ENCODE peak calls at places on chromosomes 6 and 20, in seven cellular contexts. A, X, W, T, L, G and S are unnamed samples. For H3K4me1, the result is how much of the 10 kb centered on the place peaks cover.

GRCh38 chr6:54419885-54420284 is 111.6 kb downstream of the TINAG start:
- DNase-seq in A (no peak), X (no peak), W (no peak), T (no peak), L (peak), G (no peak), S (no peak)

GRCh38 chr6:29517245-29517644 is 29.5 kb upstream of the MAS1L start:
- DNase-seq in A (no peak), X (no peak), W (no peak), T (no peak), L (no peak), G (no peak), S (peak)

GRCh38 chr20:6519556-6519955 is 247.9 kb upstream of the BMP2 start:
- DNase-seq in A (no peak), X (no peak), W (no peak), T (no peak), L (peak), G (no peak), S (no peak)

GRCh38 chr20:59948828-59949720 is 8.9 kb downstream of the FAM217B start:
- DNase-seq in A (no peak), X (no peak), W (no peak), T (no peak), L (peak), G (peak), S (no peak)

GRCh38 chr6:46687619-46688097 is at the start of gene TDRD6:
- DNase-seq in A (no peak), X (no peak), W (peak), T (no peak), L (no peak), G (peak), S (no peak)

GRCh38 chr20:5928831-5929715 is 21.3 kb downstream of the TRMT6 start:
- DNase-seq in A (no peak), X (no peak), W (no peak), T (no peak), L (no peak), G (no peak), S (no peak)

GRCh38 chr6:78513856-78514255 is 353.5 kb upstream of the IRAK1BP1 start:
- DNase-seq in A (no peak), X (no peak), W (no peak), T (no peak), L (no peak), G (peak), S (no peak)

GRCh38 chr6:106547961-106548453 is 81.3 kb downstream of the RTN4IP1 start:
- DNase-seq in A (no peak), X (no peak), W (no peak), T (no peak), L (peak), G (no peak), S (no peak)

GRCh38 chr6:62367601-62368000 is 81.6 kb upstream of the KHDRBS2 start:
- DNase-seq in A (no peak), X (no peak), W (no peak), T (no peak), L (no peak), G (no peak), S (no peak)

GRCh38 chr6:148146717-148147116 is 195.9 kb upstream of the SASH1 start:
- DNase-seq in A (no peak), X (no peak), W (no peak), T (no peak), L (peak), G (no peak), S (no peak)

GRCh38 chr20:17990278-17990972 is 21.6 kb downstream of the MGME1 start:
- DNase-seq in A (no peak), X (no peak), W (no peak), T (no peak), L (peak), G (no peak), S (no peak)

GRCh38 chr6:84825461-84825860 is 61.1 kb upstream of the TBX18 start:
- DNase-seq in A (no peak), X (no peak), W (no peak), T (no peak), L (peak), G (no peak), S (no peak)

GRCh38 chr6:73290435-73290834 is 27.4 kb upstream of the KHDC1 start:
- DNase-seq in A (no peak), X (no peak), W (no peak), T (no peak), L (no peak), G (no peak), S (no peak)

GRCh38 chr20:63686492-63687321 is 9.7 kb upstream of the TNFRSF6B start:
- DNase-seq in A (peak), X (peak), W (peak), T (peak), L (peak), G (no peak), S (peak)

GRCh38 chr6:81683928-81684327 is 68.6 kb downstream of the TENT5A start:
- DNase-seq in A (no peak), X (no peak), W (no peak), T (no peak), L (peak), G (peak), S (no peak)

GRCh38 chr6:168005796-168006195 is 8.3 kb downstream of the KIF25 start:
- DNase-seq in A (no peak), X (no peak), W (no peak), T (no peak), L (no peak), G (no peak), S (no peak)

GRCh38 chr6:56771929-56772607 is 129.4 kb upstream of the DST start:
- DNase-seq in A (no peak), X (no peak), W (no peak), T (no peak), L (no peak), G (no peak), S (no peak)

GRCh38 chr20:45269056-45269455 is 14.7 kb upstream of the SLPI start:
- DNase-seq in A (no peak), X (no peak), W (no peak), T (no peak), L (no peak), G (no peak), S (no peak)

GRCh38 chr6:90818163-90818562 is 231.3 kb upstream of the MAP3K7 start:
- DNase-seq in A (no peak), X (no peak), W (no peak), T (no peak), L (no peak), G (no peak), S (no peak)

GRCh38 chr6:41022294-41022693 is 16.7 kb downstream of the UNC5CL start:
- DNase-seq in A (no peak), X (no peak), W (no peak), T (no peak), L (peak), G (peak), S (no peak)

GRCh38 chr6:85405175-85405852 is 44.6 kb upstream of the NT5E start:
- DNase-seq in A (peak), X (no peak), W (no peak), T (no peak), L (no peak), G (no peak), S (no peak)

GRCh38 chr20:56163806-56164205 is 84.7 kb upstream of the MC3R start:
- DNase-seq in A (no peak), X (no peak), W (no peak), T (no peak), L (no peak), G (no peak), S (no peak)

GRCh38 chr20:10856237-10856636 is 182.4 kb upstream of the JAG1 start:
- DNase-seq in A (peak), X (no peak), W (no peak), T (no peak), L (peak), G (no peak), S (no peak)

GRCh38 chr6:16391451-16391912 is 153.1 kb downstream of the GMPR start:
- DNase-seq in A (no peak), X (no peak), W (no peak), T (no peak), L (peak), G (no peak), S (no peak)

GRCh38 chr20:63073051-63073737 is 66.4 kb upstream of the BHLHE23 start:
- DNase-seq in A (no peak), X (peak), W (peak), T (no peak), L (no peak), G (peak), S (no peak)

GRCh38 chr6:132210886-132211563 is 190.2 kb downstream of the MOXD1 start:
- DNase-seq in A (no peak), X (no peak), W (no peak), T (no peak), L (peak), G (no peak), S (no peak)

GRCh38 chr20:16459019-16459700 is 114.1 kb downstream of the KIF16B start:
- DNase-seq in A (no peak), X (no peak), W (peak), T (no peak), L (peak), G (no peak), S (peak)

GRCh38 chr6:159677226-159677901 is 15.7 kb downstream of the SOD2 start:
- DNase-seq in A (no peak), X (no peak), W (no peak), T (no peak), L (no peak), G (no peak), S (no peak)

DNA sequence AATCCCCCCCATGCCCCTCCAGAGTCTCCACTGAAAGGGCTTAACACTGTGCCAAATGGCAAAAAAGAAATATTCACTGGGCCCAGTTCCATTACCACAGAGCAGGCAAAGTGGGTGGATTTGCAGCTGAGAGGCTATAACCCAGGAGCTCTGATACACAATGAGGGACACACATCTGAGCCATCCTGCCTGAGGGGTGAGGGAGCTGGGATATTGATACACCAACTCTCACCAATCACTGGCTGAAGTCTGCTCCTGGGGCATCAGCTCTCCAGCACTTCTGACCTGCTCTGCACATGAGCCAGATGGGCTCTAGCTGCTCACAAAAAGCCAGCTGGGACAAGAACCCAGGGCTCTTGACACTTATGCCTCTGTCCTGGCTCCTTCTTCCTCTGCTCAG is 4.9 kb downstream of the BPIFB1 start:
- DNase-seq in A (no peak), X (no peak), W (no peak), T (no peak), L (no peak), G (no peak), S (no peak)
- TF ChIP-seq CTCF in A (no peak), X (no peak), W (no peak), T (no peak), L (no peak), G (no peak), S (no peak)

GRCh38 chr20:9203081-9203447 is 134.2 kb downstream of the PLCB4 start:
- DNase-seq in A (no peak), X (no peak), W (no peak), T (no peak), L (no peak), G (no peak), S (no peak)
- H3K4me1 ChIP-seq in A (under half), X (under half), W (under half), T (under half), L (under half), G (under half), S (under half)

GRCh38 chr6:143596857-143597256 is 80.9 kb upstream of the PHACTR2 start:
- DNase-seq in A (no peak), X (no peak), W (peak), T (no peak), L (peak), G (no peak), S (no peak)

GRCh38 chr6:143594647-143595046 is 83.1 kb upstream of the PHACTR2 start:
- DNase-seq in A (no peak), X (no peak), W (no peak), T (no peak), L (no peak), G (no peak), S (no peak)

GRCh38 chr6:143592335-143592734 is 80.8 kb upstream of the FUCA2 start:
- DNase-seq in A (no peak), X (no peak), W (no peak), T (no peak), L (no peak), G (no peak), S (no peak)

GRCh38 chr6:143598466-143599080 is 79.2 kb upstream of the PHACTR2 start:
- DNase-seq in A (no peak), X (no peak), W (no peak), T (no peak), L (no peak), G (no peak), S (no peak)

GRCh38 chr6:143595256-143596036 is 82.3 kb upstream of the PHACTR2 start:
- DNase-seq in A (no peak), X (no peak), W (no peak), T (no peak), L (no peak), G (no peak), S (no peak)
- H3K4me3 ChIP-seq in A (no peak), X (no peak), W (no peak), T (no peak), L (no peak), G (no peak), S (no peak)

GRCh38 chr6:30688569-30688968 is 2.1 kb upstream of the PPP1R18 start:
- DNase-seq in A (no peak), X (peak), W (no peak), T (no peak), L (no peak), G (no peak), S (no peak)
- TF ChIP-seq CTCF in A (no peak), X (no peak), W (no peak), T (no peak), L (no peak), G (no peak), S (no peak)

GRCh38 chr20:49766979-49767419 is 45.6 kb upstream of the SLC9A8 start:
- DNase-seq in A (no peak), X (no peak), W (no peak), T (no peak), L (peak), G (no peak), S (no peak)
- H3K4me1 ChIP-seq in A (under half), X (half or more), W (under half), T (under half), L (under half), G (under half), S (under half)

DNA sequence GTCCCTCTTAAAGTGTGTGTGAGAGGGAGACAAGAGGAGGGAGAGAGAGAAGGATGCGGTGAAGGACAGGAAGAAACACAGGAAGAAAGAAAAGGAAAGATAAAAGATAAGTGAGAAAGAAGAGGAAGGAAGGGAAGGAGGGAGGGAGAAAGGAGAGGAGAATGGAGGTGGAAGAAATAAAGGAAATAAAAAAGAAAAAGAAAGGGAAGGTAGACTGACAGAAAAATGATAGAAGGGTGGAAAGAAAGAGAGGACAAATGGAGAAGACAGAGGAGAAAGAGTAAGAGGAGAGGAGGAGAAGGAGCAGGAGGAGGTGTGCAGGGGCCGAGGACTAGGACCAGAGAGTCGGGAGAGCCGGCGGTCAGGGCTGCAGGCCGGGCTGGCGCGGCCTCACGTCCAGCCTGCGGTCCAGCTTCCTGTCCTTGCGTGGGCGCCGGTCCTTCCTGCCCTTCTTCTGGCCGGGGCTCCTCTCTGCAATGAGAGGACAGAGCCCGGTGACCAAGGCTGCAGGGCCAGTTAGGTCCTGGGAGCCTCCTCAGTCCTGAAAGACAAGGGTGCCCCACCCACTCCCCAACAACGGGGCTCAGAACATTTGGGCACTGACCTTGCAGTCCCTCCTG is 42.0 kb downstream of the RSPO4 start:
- DNase-seq in A (no peak), X (no peak), W (no peak), T (no peak), L (no peak), G (no peak), S (no peak)
- H3K4me3 ChIP-seq in A (no peak), X (no peak), W (no peak), T (no peak), L (no peak), G (no peak), S (no peak)

DNA sequence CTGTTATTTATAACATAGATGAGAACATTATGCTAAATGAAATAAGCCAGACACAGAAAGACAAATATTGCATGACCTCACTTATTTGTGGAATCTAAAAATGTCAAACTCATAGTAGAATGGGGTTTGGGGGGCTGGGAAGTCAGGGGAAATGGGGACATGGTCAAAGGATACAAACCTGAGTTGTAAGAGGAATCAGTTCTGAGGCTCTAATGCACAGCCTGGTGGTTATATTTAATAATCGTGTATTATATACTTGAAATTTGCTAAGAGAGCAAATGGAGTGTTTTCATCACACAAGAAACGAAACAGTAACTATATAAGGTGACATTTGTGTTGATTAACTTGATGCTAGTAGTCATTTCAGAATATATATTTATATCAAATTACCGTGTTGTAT is 40.8 kb upstream of the GFOD1 start:
- DNase-seq in A (no peak), X (no peak), W (no peak), T (no peak), L (peak), G (no peak), S (no peak)
- TF ChIP-seq CTCF in A (no peak), X (no peak), W (peak), T (no peak), L (no peak), G (peak), S (peak)

DNA sequence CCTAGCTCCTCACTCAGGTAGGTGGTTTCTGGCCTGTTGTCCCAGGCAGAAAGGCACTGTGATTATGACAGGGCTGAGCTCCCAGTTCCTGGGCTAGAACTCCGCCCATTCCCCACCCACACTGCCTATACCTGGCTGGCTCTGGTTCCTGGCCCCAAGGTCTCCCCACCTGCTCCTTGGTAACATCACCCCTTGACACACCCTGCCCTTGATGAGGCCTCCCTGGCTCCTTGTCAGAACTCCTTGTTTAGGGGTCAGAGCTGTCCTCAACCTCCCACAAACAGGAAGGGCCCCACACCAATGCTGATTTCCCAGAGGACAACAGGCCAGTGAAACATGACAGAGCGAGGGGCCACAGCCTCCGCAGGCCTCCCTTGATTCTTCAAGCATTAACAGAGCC is 15.5 kb upstream of the MYMX start:
- DNase-seq in A (peak), X (peak), W (no peak), T (no peak), L (no peak), G (no peak), S (no peak)
- H3K4me1 ChIP-seq in A (under half), X (under half), W (under half), T (under half), L (under half), G (under half), S (under half)

DNA sequence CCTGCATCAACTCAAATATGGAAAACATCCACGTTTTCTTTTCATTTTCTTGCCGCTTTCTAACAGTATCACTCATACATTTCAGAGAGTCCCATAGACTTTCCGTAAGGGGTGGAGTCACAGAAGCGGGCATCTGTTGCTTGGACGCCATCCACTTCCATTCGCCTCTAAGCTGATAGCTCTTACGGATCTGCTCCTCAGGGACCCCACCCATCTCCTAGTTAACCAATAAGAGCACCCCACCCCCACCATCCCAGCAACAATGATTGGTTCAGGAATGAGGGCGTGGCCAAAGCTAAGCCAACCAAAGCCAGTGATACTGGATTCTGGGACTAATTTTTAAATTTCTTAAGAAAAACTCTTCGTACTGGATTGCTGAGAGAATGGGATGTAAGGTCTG is 42.4 kb downstream of the SLC2A10 start:
- DNase-seq in A (no peak), X (no peak), W (no peak), T (no peak), L (peak), G (no peak), S (no peak)
- H3K4me3 ChIP-seq in A (no peak), X (no peak), W (no peak), T (no peak), L (no peak), G (no peak), S (no peak)